ENCODE peak calls at places on chromosomes 16 and 17, in four cellular contexts. P is GM12878, L is HEK293T, K is WTC11. S is an unnamed sample.

GRCh38 chr16:48676836-48677235 is 66.9 kb upstream of the N4BP1 start:
- DNase-seq in L (no peak), K (no peak), P (no peak), S (no peak)

GRCh38 chr17:49439673-49440571 is 25.2 kb upstream of the PHB1 start:
- DNase-seq in P (no peak), K (no peak), L (no peak), S (no peak)

GRCh38 chr16:57392694-57393093 is 11.9 kb upstream of the CCL17 start:
- DNase-seq in P (no peak), L (no peak), K (no peak), S (no peak)

GRCh38 chr16:77962689-77963088 is 59.7 kb upstream of the CLEC3A start:
- DNase-seq in L (no peak), P (no peak), K (no peak), S (no peak)

GRCh38 chr17:10879110-10879509 is 41.2 kb upstream of the PIRT start:
- DNase-seq in K (peak), L (peak), P (no peak), S (no peak)

GRCh38 chr16:78987676-78988075 is 612.9 kb downstream of the MAF start:
- DNase-seq in P (no peak), K (no peak), L (no peak), S (no peak)

GRCh38 chr17:16052486-16052885 is 52.9 kb downstream of the TTC19 start:
- DNase-seq in P (no peak), K (no peak), L (no peak), S (no peak)

GRCh38 chr16:5257462-5257861 is 159.9 kb upstream of the EEF2KMT start:
- DNase-seq in P (no peak), K (no peak), L (no peak), S (no peak)

GRCh38 chr17:55286681-55287589 is 22.2 kb downstream of the HLF start:
- DNase-seq in P (no peak), K (no peak), L (no peak), S (peak)
- TF ChIP-seq SP1 in P (no peak), K (no peak), L (no peak), S (peak)

GRCh38 chr17:1776328-1776727 is 14.5 kb downstream of the SERPINF1 start:
- DNase-seq in K (no peak), P (no peak), L (no peak), S (no peak)

GRCh38 chr17:1776857-1777256 is 15.0 kb downstream of the SERPINF1 start:
- DNase-seq in L (no peak), P (no peak), K (no peak), S (no peak)

GRCh38 chr17:1782171-1782567 is 20.3 kb downstream of the SERPINF1 start:
- DNase-seq in K (no peak), P (no peak), L (no peak), S (no peak)

GRCh38 chr17:1783271-1783670 is 21.4 kb downstream of the SERPINF1 start:
- DNase-seq in L (no peak), P (no peak), K (no peak), S (no peak)

DNA sequence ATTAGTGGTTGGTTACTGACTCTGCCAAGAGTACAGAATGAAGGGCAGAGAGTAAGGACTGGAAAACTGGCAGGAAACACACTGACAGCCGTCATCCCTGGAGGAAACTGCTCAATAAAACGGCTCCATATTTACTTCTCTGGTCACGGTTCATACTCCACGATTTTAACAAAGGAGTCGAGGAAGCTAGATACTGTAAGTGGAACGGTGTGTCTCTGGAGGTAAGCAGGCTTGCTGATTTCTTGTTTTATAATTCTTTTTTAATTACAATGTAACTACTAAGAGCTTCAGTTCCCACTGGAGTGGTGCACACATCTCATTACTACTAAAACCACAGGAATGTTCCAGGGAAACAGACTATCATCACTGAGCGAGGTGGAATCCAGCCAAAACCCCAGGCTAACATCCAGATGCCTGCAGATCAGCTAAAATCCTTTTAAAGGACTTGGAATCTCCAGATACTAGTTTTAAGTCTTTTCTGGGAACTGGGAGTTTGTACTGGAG is 17.8 kb downstream of the SERPINF1 start:
- DNase-seq in P (no peak), K (no peak), L (no peak), S (no peak)
- TF ChIP-seq SP1 in P (no peak), K (no peak), L (no peak), S (no peak)

GRCh38 chr16:69618721-69619120 is 53.0 kb downstream of the NFAT5 start:
- DNase-seq in K (no peak), L (no peak), P (no peak), S (no peak)
- TF ChIP-seq SP1 in K (no peak), L (no peak), P (no peak), S (no peak)

GRCh38 chr16:51888534-51888933 is 658.4 kb downstream of the TOX3 start:
- DNase-seq in L (no peak), K (no peak), P (no peak), S (no peak)

GRCh38 chr16:51884773-51885172 is 662.2 kb downstream of the TOX3 start:
- DNase-seq in K (no peak), L (no peak), P (no peak), S (no peak)

GRCh38 chr16:51886456-51886855 is 660.5 kb downstream of the TOX3 start:
- DNase-seq in K (no peak), L (no peak), P (no peak), S (no peak)

DNA sequence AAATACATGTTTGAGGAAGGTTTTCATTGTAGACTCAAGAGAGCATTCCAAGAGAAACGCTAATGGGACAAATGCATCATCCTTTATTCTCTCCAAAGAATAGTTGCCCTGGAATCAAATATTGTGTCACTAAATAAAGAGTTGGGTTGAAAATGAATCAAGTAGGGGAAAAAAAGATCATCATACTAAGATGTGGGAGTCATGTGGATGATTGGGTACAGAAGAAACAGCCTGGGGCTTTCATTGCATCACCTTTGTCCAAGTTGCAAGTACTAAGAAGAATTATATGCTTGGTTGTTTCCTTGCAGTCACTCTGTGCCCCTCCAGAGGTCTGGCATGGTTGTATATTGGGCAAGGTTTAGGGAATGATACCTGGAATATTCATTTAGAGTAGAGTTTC is 658.9 kb downstream of the TOX3 start:
- DNase-seq in K (no peak), L (no peak), P (no peak), S (no peak)
- TF ChIP-seq SP1 in K (no peak), L (no peak), P (no peak), S (no peak)

GRCh38 chr16:30470170-30470512 is 2.4 kb upstream of the ITGAL start:
- DNase-seq in L (no peak), P (no peak), K (no peak), S (no peak)
- TF ChIP-seq SP1 in L (no peak), P (no peak), K (no peak), S (no peak)

DNA sequence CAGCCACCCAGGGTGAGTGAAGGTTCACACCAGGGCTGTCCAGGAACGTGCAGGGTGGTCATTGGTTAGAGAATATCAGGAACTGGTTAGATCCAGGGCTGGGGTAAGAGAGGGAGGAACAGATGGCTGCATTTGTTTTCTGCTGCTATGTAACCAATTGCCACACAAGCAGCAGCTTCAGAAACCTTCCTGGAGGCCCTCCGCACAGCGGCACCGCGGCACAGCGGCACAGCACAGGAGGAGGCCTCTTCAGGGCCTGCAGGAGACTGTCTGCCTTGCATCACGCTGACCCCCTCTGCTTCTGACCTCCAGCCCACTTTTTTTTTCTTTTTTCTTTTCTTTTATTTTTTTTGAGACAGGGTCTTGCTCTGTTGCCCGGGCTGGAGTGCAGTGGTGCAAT is 86.1 kb downstream of the KCNJ12 start:
- DNase-seq in L (no peak), P (no peak), K (no peak), S (no peak)
- TF ChIP-seq SP1 in L (no peak), P (no peak), K (no peak), S (no peak)

GRCh38 chr16:86035906-86036305 is 136.9 kb downstream of the IRF8 start:
- DNase-seq in P (no peak), L (no peak), K (no peak), S (no peak)
- TF ChIP-seq SP1 in P (no peak), L (no peak), K (no peak), S (no peak)

GRCh38 chr17:80918731-80919130 is 72.9 kb upstream of the CHMP6 start:
- DNase-seq in P (no peak), L (no peak), K (no peak), S (no peak)

GRCh38 chr17:80913928-80914821 is 77.5 kb upstream of the CHMP6 start:
- DNase-seq in K (no peak), P (no peak), L (no peak), S (no peak)

GRCh38 chr17:80917716-80918560 is 73.7 kb upstream of the CHMP6 start:
- DNase-seq in P (no peak), K (no peak), L (no peak), S (no peak)

GRCh38 chr17:80919331-80920284 is 72.0 kb upstream of the CHMP6 start:
- DNase-seq in L (no peak), K (no peak), P (no peak), S (no peak)

DNA sequence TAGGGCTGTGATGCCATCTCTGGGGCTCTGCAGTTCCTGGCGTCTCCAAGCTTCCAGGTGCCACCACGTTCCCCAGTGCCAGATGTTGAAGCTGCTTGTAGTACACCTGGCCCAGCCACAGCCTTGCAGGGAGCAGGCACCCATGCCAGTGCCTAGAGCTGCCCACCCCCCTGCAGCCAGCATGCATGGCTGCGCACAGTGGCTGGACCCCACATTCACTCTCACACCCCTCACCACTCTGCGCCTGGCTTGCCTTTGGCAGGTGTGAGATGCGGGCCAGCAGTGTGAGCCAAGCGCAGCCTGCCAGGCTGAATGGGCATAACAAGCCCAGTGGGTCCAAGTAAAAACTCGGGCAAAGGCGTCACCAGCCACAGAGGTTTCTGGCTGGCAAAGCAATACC is 75.4 kb upstream of the CHMP6 start:
- DNase-seq in L (no peak), K (no peak), P (no peak), S (no peak)
- TF ChIP-seq SP1 in L (no peak), K (no peak), P (no peak), S (no peak)

GRCh38 chr17:68294617-68295016 is 3.3 kb downstream of the ARSG start:
- DNase-seq in L (no peak), P (no peak), K (no peak), S (no peak)

GRCh38 chr17:68294196-68294555 is 2.9 kb downstream of the ARSG start:
- DNase-seq in P (no peak), L (no peak), K (no peak), S (no peak)

GRCh38 chr17:68293490-68294195 is 2.3 kb downstream of the ARSG start:
- DNase-seq in L (no peak), P (no peak), K (no peak), S (no peak)

GRCh38 chr17:68296217-68297140 is 5.2 kb downstream of the ARSG start:
- DNase-seq in L (no peak), K (no peak), P (no peak), S (no peak)

DNA sequence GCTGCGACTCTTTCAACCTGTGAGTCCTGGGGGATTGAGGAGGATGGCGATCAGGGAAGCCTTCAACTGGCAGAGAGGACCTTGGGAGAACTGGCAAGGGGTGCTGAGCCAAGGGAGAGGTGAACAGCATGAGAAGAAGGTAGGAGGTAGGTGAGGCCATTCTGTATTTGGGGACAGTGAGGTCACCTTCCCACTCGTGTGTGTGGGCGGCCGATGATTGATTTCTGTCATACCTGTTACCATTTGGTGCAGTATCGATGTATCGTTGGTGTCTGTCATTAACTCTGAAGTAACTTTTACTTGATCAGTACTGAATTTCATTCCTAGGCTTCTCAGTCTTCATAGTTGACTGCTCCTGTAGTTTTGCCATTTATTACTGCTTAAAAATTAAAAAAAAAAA is 3.8 kb downstream of the ARSG start:
- DNase-seq in P (no peak), K (no peak), L (no peak), S (no peak)
- TF ChIP-seq SP1 in P (no peak), K (no peak), L (no peak), S (no peak)

DNA sequence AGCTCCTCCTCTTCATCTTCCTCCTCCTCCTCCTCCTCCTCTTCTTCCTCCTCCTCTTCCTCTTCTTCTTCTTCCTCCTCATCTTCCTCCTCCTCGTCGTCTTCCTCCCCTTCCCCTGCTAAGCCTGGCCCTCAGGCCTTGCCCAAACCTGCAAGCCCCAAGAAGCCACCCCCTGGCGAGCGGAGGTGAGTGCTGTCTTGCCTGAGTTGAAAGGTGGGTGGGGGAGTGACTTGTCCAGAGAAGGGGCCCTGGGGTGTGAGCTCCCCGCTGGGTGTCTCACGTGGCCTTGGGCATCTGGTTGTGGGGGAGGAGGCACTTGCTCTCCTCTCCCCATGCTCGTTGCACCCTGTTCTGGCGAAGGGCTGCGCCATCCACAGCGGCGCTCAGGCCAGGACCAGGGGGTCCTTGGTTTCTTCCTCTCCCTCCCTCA is 8.0 kb downstream of the ELOB start:
- DNase-seq in K (no peak), P (no peak), L (no peak), S (no peak)
- TF ChIP-seq SP1 in K (no peak), P (no peak), L (no peak), S (no peak)